ENCODE peak calls at places on chromosomes 13 and 19, in four cellular contexts. One of them, this sample, is unnamed.

GRCh38 chr19:30664358-30665058 is 292.3 kb downstream of the ZNF536 start:
- DNase-seq in endothelial cell: no peak
- DNase-seq in activated CD4-positive, alpha-beta T cell treated with anti-CD3 and anti-CD28 coated beads, Interleukin-2, amount 10 ng/mL, durations not matched to agents 7 days and 5 days: no peak
- DNase-seq in stimulated activated CD8-positive, alpha-beta memory T cell treated with anti-CD3 and anti-CD28 coated beads, Interleukin-15, amount 100 ng/mL, for 4 hours: no peak
- DNase-seq in this sample: peak

GRCh38 chr19:38387550-38388309 is at the start of gene GGN:
- DNase-seq in endothelial cell: peak
- DNase-seq in activated CD4-positive, alpha-beta T cell treated with anti-CD3 and anti-CD28 coated beads, Interleukin-2, amount 10 ng/mL, durations not matched to agents 7 days and 5 days: peak
- DNase-seq in stimulated activated CD8-positive, alpha-beta memory T cell treated with anti-CD3 and anti-CD28 coated beads, Interleukin-15, amount 100 ng/mL, for 4 hours: peak
- DNase-seq in this sample: peak

GRCh38 chr19:15178629-15179308 is 22.0 kb downstream of the NOTCH3 start:
- DNase-seq in endothelial cell: no peak
- DNase-seq in activated CD4-positive, alpha-beta T cell treated with anti-CD3 and anti-CD28 coated beads, Interleukin-2, amount 10 ng/mL, durations not matched to agents 7 days and 5 days: no peak
- DNase-seq in stimulated activated CD8-positive, alpha-beta memory T cell treated with anti-CD3 and anti-CD28 coated beads, Interleukin-15, amount 100 ng/mL, for 4 hours: no peak
- DNase-seq in this sample: peak

GRCh38 chr13:100269837-100270236 is 180.9 kb downstream of the PCCA start:
- DNase-seq in endothelial cell: peak
- DNase-seq in activated CD4-positive, alpha-beta T cell treated with anti-CD3 and anti-CD28 coated beads, Interleukin-2, amount 10 ng/mL, durations not matched to agents 7 days and 5 days: no peak
- DNase-seq in stimulated activated CD8-positive, alpha-beta memory T cell treated with anti-CD3 and anti-CD28 coated beads, Interleukin-15, amount 100 ng/mL, for 4 hours: no peak
- DNase-seq in this sample: no peak

GRCh38 chr19:53945441-53945840 is 17.3 kb upstream of the CACNG8 start:
- DNase-seq in endothelial cell: peak
- DNase-seq in activated CD4-positive, alpha-beta T cell treated with anti-CD3 and anti-CD28 coated beads, Interleukin-2, amount 10 ng/mL, durations not matched to agents 7 days and 5 days: no peak
- DNase-seq in stimulated activated CD8-positive, alpha-beta memory T cell treated with anti-CD3 and anti-CD28 coated beads, Interleukin-15, amount 100 ng/mL, for 4 hours: no peak
- DNase-seq in this sample: peak

GRCh38 chr13:62706035-62706434 is 1290.4 kb upstream of the PCDH20 start:
- DNase-seq in endothelial cell: no peak
- DNase-seq in activated CD4-positive, alpha-beta T cell treated with anti-CD3 and anti-CD28 coated beads, Interleukin-2, amount 10 ng/mL, durations not matched to agents 7 days and 5 days: no peak
- DNase-seq in stimulated activated CD8-positive, alpha-beta memory T cell treated with anti-CD3 and anti-CD28 coated beads, Interleukin-15, amount 100 ng/mL, for 4 hours: no peak
- DNase-seq in this sample: no peak

GRCh38 chr19:46571495-46571894 is 29.6 kb upstream of the CALM3 start:
- DNase-seq in endothelial cell: peak
- DNase-seq in activated CD4-positive, alpha-beta T cell treated with anti-CD3 and anti-CD28 coated beads, Interleukin-2, amount 10 ng/mL, durations not matched to agents 7 days and 5 days: peak
- DNase-seq in stimulated activated CD8-positive, alpha-beta memory T cell treated with anti-CD3 and anti-CD28 coated beads, Interleukin-15, amount 100 ng/mL, for 4 hours: no peak
- DNase-seq in this sample: peak

GRCh38 chr13:32538234-32538620 is 368 bp downstream of the N4BP2L2 start:
- DNase-seq in endothelial cell: peak
- DNase-seq in activated CD4-positive, alpha-beta T cell treated with anti-CD3 and anti-CD28 coated beads, Interleukin-2, amount 10 ng/mL, durations not matched to agents 7 days and 5 days: no peak
- DNase-seq in stimulated activated CD8-positive, alpha-beta memory T cell treated with anti-CD3 and anti-CD28 coated beads, Interleukin-15, amount 100 ng/mL, for 4 hours: no peak
- DNase-seq in this sample: no peak

GRCh38 chr19:15149704-15150103 is 42.5 kb downstream of the SYDE1 start:
- DNase-seq in endothelial cell: no peak
- DNase-seq in activated CD4-positive, alpha-beta T cell treated with anti-CD3 and anti-CD28 coated beads, Interleukin-2, amount 10 ng/mL, durations not matched to agents 7 days and 5 days: no peak
- DNase-seq in stimulated activated CD8-positive, alpha-beta memory T cell treated with anti-CD3 and anti-CD28 coated beads, Interleukin-15, amount 100 ng/mL, for 4 hours: no peak
- DNase-seq in this sample: no peak

GRCh38 chr19:3605361-3605760 is 1.3 kb downstream of the TBXA2R start:
- DNase-seq in endothelial cell: no peak
- DNase-seq in activated CD4-positive, alpha-beta T cell treated with anti-CD3 and anti-CD28 coated beads, Interleukin-2, amount 10 ng/mL, durations not matched to agents 7 days and 5 days: no peak
- DNase-seq in stimulated activated CD8-positive, alpha-beta memory T cell treated with anti-CD3 and anti-CD28 coated beads, Interleukin-15, amount 100 ng/mL, for 4 hours: no peak
- DNase-seq in this sample: no peak

GRCh38 chr19:47848871-47849473 is 10.1 kb upstream of the TPRX2 start:
- DNase-seq in endothelial cell: peak
- DNase-seq in activated CD4-positive, alpha-beta T cell treated with anti-CD3 and anti-CD28 coated beads, Interleukin-2, amount 10 ng/mL, durations not matched to agents 7 days and 5 days: peak
- DNase-seq in stimulated activated CD8-positive, alpha-beta memory T cell treated with anti-CD3 and anti-CD28 coated beads, Interleukin-15, amount 100 ng/mL, for 4 hours: no peak
- DNase-seq in this sample: peak

GRCh38 chr19:11400695-11401291 is 16.7 kb upstream of the EPOR start:
- DNase-seq in endothelial cell: no peak
- DNase-seq in activated CD4-positive, alpha-beta T cell treated with anti-CD3 and anti-CD28 coated beads, Interleukin-2, amount 10 ng/mL, durations not matched to agents 7 days and 5 days: no peak
- DNase-seq in stimulated activated CD8-positive, alpha-beta memory T cell treated with anti-CD3 and anti-CD28 coated beads, Interleukin-15, amount 100 ng/mL, for 4 hours: no peak
- DNase-seq in this sample: no peak

GRCh38 chr19:39341122-39341719 is 1.0 kb upstream of the SAMD4B start:
- DNase-seq in endothelial cell: peak
- DNase-seq in activated CD4-positive, alpha-beta T cell treated with anti-CD3 and anti-CD28 coated beads, Interleukin-2, amount 10 ng/mL, durations not matched to agents 7 days and 5 days: peak
- DNase-seq in stimulated activated CD8-positive, alpha-beta memory T cell treated with anti-CD3 and anti-CD28 coated beads, Interleukin-15, amount 100 ng/mL, for 4 hours: no peak
- DNase-seq in this sample: no peak

GRCh38 chr13:32594339-32594738 is 8.1 kb downstream of the PDS5B start:
- DNase-seq in endothelial cell: no peak
- DNase-seq in activated CD4-positive, alpha-beta T cell treated with anti-CD3 and anti-CD28 coated beads, Interleukin-2, amount 10 ng/mL, durations not matched to agents 7 days and 5 days: no peak
- DNase-seq in stimulated activated CD8-positive, alpha-beta memory T cell treated with anti-CD3 and anti-CD28 coated beads, Interleukin-15, amount 100 ng/mL, for 4 hours: no peak
- DNase-seq in this sample: no peak

GRCh38 chr13:41678842-41679241 is 221.5 kb downstream of the RGCC start:
- DNase-seq in endothelial cell: no peak
- DNase-seq in activated CD4-positive, alpha-beta T cell treated with anti-CD3 and anti-CD28 coated beads, Interleukin-2, amount 10 ng/mL, durations not matched to agents 7 days and 5 days: no peak
- DNase-seq in stimulated activated CD8-positive, alpha-beta memory T cell treated with anti-CD3 and anti-CD28 coated beads, Interleukin-15, amount 100 ng/mL, for 4 hours: no peak
- DNase-seq in this sample: no peak

GRCh38 chr19:10420444-10421239 is at the start of gene PDE4A:
- DNase-seq in endothelial cell: peak
- DNase-seq in activated CD4-positive, alpha-beta T cell treated with anti-CD3 and anti-CD28 coated beads, Interleukin-2, amount 10 ng/mL, durations not matched to agents 7 days and 5 days: peak
- DNase-seq in stimulated activated CD8-positive, alpha-beta memory T cell treated with anti-CD3 and anti-CD28 coated beads, Interleukin-15, amount 100 ng/mL, for 4 hours: no peak
- DNase-seq in this sample: peak

GRCh38 chr19:1237754-1238372 is at the start of gene CBARP:
- DNase-seq in endothelial cell: peak
- DNase-seq in activated CD4-positive, alpha-beta T cell treated with anti-CD3 and anti-CD28 coated beads, Interleukin-2, amount 10 ng/mL, durations not matched to agents 7 days and 5 days: no peak
- DNase-seq in stimulated activated CD8-positive, alpha-beta memory T cell treated with anti-CD3 and anti-CD28 coated beads, Interleukin-15, amount 100 ng/mL, for 4 hours: no peak
- DNase-seq in this sample: no peak

GRCh38 chr13:36166051-36166450 is 34.9 kb upstream of the DCLK1 start:
- DNase-seq in endothelial cell: no peak
- DNase-seq in activated CD4-positive, alpha-beta T cell treated with anti-CD3 and anti-CD28 coated beads, Interleukin-2, amount 10 ng/mL, durations not matched to agents 7 days and 5 days: no peak
- DNase-seq in stimulated activated CD8-positive, alpha-beta memory T cell treated with anti-CD3 and anti-CD28 coated beads, Interleukin-15, amount 100 ng/mL, for 4 hours: no peak
- DNase-seq in this sample: no peak

GRCh38 chr19:2215281-2215751 is 20.8 kb downstream of the PLEKHJ1 start:
- DNase-seq in endothelial cell: no peak
- DNase-seq in activated CD4-positive, alpha-beta T cell treated with anti-CD3 and anti-CD28 coated beads, Interleukin-2, amount 10 ng/mL, durations not matched to agents 7 days and 5 days: no peak
- DNase-seq in stimulated activated CD8-positive, alpha-beta memory T cell treated with anti-CD3 and anti-CD28 coated beads, Interleukin-15, amount 100 ng/mL, for 4 hours: no peak
- DNase-seq in this sample: peak